ENCODE peak calls at places on chromosomes 5 and 9, in six cellular contexts. One of them, this sample, is unnamed.

GRCh38 chr5:167332291-167332690 is 959.2 kb upstream of the WWC1 start:
- DNase-seq in hypothalamus: no peak
- DNase-seq in glutamatergic neuron: no peak
- DNase-seq in neural crest cell: no peak
- DNase-seq in NCI-H510A treated with DMSO at 0.1 percent for 48 hours: no peak
- DNase-seq in smooth muscle cell of the brain vasculature: no peak
- DNase-seq in this sample: no peak

GRCh38 chr5:180866985-180867384 is 5.9 kb upstream of the ZFP62 start:
- DNase-seq in glutamatergic neuron: no peak
- DNase-seq in smooth muscle cell of the brain vasculature: no peak
- DNase-seq in NCI-H510A treated with DMSO at 0.1 percent for 48 hours: no peak
- DNase-seq in hypothalamus: no peak
- DNase-seq in neural crest cell: no peak
- DNase-seq in this sample: no peak

GRCh38 chr5:72109625-72110024 is 2.4 kb downstream of the MAP1B start:
- DNase-seq in smooth muscle cell of the brain vasculature: no peak
- DNase-seq in NCI-H510A treated with DMSO at 0.1 percent for 48 hours: peak; percentile 22
- DNase-seq in hypothalamus: no peak
- DNase-seq in neural crest cell: no peak
- DNase-seq in glutamatergic neuron: peak; percentile 50
- DNase-seq in this sample: no peak

GRCh38 chr9:31168161-31168560 is 1216.3 kb upstream of the ACO1 start:
- DNase-seq in smooth muscle cell of the brain vasculature: no peak
- DNase-seq in glutamatergic neuron: no peak
- DNase-seq in neural crest cell: no peak
- DNase-seq in NCI-H510A treated with DMSO at 0.1 percent for 48 hours: no peak
- DNase-seq in hypothalamus: no peak
- DNase-seq in this sample: no peak

GRCh38 chr5:173883347-173883924 is 4.7 kb upstream of the CPEB4 start:
- DNase-seq in glutamatergic neuron: no peak
- DNase-seq in neural crest cell: no peak
- DNase-seq in smooth muscle cell of the brain vasculature: no peak
- DNase-seq in NCI-H510A treated with DMSO at 0.1 percent for 48 hours: no peak
- DNase-seq in hypothalamus: no peak
- DNase-seq in this sample: no peak

GRCh38 chr9:96071245-96072124 is 196.0 kb downstream of the ERCC6L2 start:
- DNase-seq in smooth muscle cell of the brain vasculature: no peak
- DNase-seq in hypothalamus: no peak
- DNase-seq in glutamatergic neuron: peak; percentile 61
- DNase-seq in NCI-H510A treated with DMSO at 0.1 percent for 48 hours: no peak
- DNase-seq in neural crest cell: peak; percentile 28
- DNase-seq in this sample: peak; percentile 63

GRCh38 chr5:13477118-13477737 is 467.3 kb downstream of the DNAH5 start:
- DNase-seq in smooth muscle cell of the brain vasculature: no peak
- DNase-seq in NCI-H510A treated with DMSO at 0.1 percent for 48 hours: no peak
- DNase-seq in hypothalamus: no peak
- DNase-seq in glutamatergic neuron: no peak
- DNase-seq in neural crest cell: no peak
- DNase-seq in this sample: no peak

GRCh38 chr9:6226696-6227095 is 11.1 kb downstream of the IL33 start:
- DNase-seq in hypothalamus: no peak
- DNase-seq in smooth muscle cell of the brain vasculature: no peak
- DNase-seq in glutamatergic neuron: no peak
- DNase-seq in neural crest cell: no peak
- DNase-seq in NCI-H510A treated with DMSO at 0.1 percent for 48 hours: no peak
- DNase-seq in this sample: no peak

GRCh38 chr5:121366515-121366914 is 485.2 kb upstream of the FTMT start:
- DNase-seq in neural crest cell: no peak
- DNase-seq in smooth muscle cell of the brain vasculature: no peak
- DNase-seq in hypothalamus: no peak
- DNase-seq in glutamatergic neuron: no peak
- DNase-seq in NCI-H510A treated with DMSO at 0.1 percent for 48 hours: no peak
- DNase-seq in this sample: no peak

This sample was measured in HEK293T.